ENCODE peak calls at places on chromosomes 16 and 17, in five cellular contexts. One of them, this sample, is unnamed.

GRCh38 chr16:630815-631405 is at the start of gene WFIKKN1:
- DNase-seq in testis: peak
- DNase-seq in tibial artery: no peak
- DNase-seq in cardiac muscle cell: no peak
- DNase-seq in HL-60: no peak
- DNase-seq in this sample: no peak

GRCh38 chr17:18184143-18185007 is 747 bp downstream of the ALKBH5 start:
- DNase-seq in cardiac muscle cell: peak
- DNase-seq in HL-60: peak
- DNase-seq in tibial artery: peak
- DNase-seq in testis: peak
- DNase-seq in this sample: no peak

GRCh38 chr16:6038966-6039530 is 941.5 kb upstream of the EEF2KMT start:
- DNase-seq in tibial artery: no peak
- DNase-seq in cardiac muscle cell: no peak
- DNase-seq in testis: no peak
- DNase-seq in HL-60: no peak
- DNase-seq in this sample: no peak

GRCh38 chr16:75909746-75910145 is 183.5 kb upstream of the CPHXL start:
- DNase-seq in tibial artery: no peak
- DNase-seq in testis: no peak
- DNase-seq in HL-60: no peak
- DNase-seq in cardiac muscle cell: no peak
- DNase-seq in this sample: peak

GRCh38 chr17:60231234-60231633 is 81.5 kb downstream of the CA4 start:
- DNase-seq in HL-60: no peak
- DNase-seq in testis: no peak
- DNase-seq in cardiac muscle cell: peak
- DNase-seq in tibial artery: no peak
- DNase-seq in this sample: no peak

GRCh38 chr17:48441231-48441711 is 11.3 kb upstream of the SKAP1 start:
- DNase-seq in cardiac muscle cell: peak
- DNase-seq in testis: no peak
- DNase-seq in HL-60: peak
- DNase-seq in tibial artery: no peak
- DNase-seq in this sample: no peak

GRCh38 chr16:82425661-82426060 is 201.1 kb upstream of the CDH13 start:
- DNase-seq in HL-60: no peak
- DNase-seq in cardiac muscle cell: no peak
- DNase-seq in testis: no peak
- DNase-seq in tibial artery: no peak
- DNase-seq in this sample: peak

GRCh38 chr17:60840456-60840855 is 162.8 kb downstream of the BCAS3 start:
- DNase-seq in tibial artery: no peak
- DNase-seq in HL-60: no peak
- DNase-seq in cardiac muscle cell: no peak
- DNase-seq in testis: no peak
- DNase-seq in this sample: no peak

GRCh38 chr17:47265983-47266541 is 12.4 kb downstream of the ITGB3 start:
- DNase-seq in tibial artery: no peak
- DNase-seq in HL-60: no peak
- DNase-seq in testis: no peak
- DNase-seq in cardiac muscle cell: peak
- DNase-seq in this sample: no peak

GRCh38 chr17:29645516-29646051 is 22.9 kb upstream of the CORO6 start:
- DNase-seq in testis: peak
- DNase-seq in HL-60: peak
- DNase-seq in tibial artery: peak
- DNase-seq in cardiac muscle cell: peak
- DNase-seq in this sample: no peak

GRCh38 chr16:12340151-12340733 is 363.7 kb downstream of the SNX29 start:
- DNase-seq in tibial artery: peak
- DNase-seq in cardiac muscle cell: peak
- DNase-seq in HL-60: no peak
- DNase-seq in testis: peak
- DNase-seq in this sample: peak

GRCh38 chr16:22659933-22660332 is 149.2 kb downstream of the NPIPB5 start:
- DNase-seq in HL-60: no peak
- DNase-seq in cardiac muscle cell: no peak
- DNase-seq in tibial artery: no peak
- DNase-seq in testis: no peak
- DNase-seq in this sample: no peak

GRCh38 chr16:17461951-17462729 is 8.6 kb downstream of the XYLT1 start:
- DNase-seq in testis: no peak
- DNase-seq in tibial artery: peak
- DNase-seq in HL-60: peak
- DNase-seq in cardiac muscle cell: no peak
- DNase-seq in this sample: no peak

GRCh38 chr17:60300949-60301348 is 91.0 kb downstream of the USP32 start:
- DNase-seq in testis: no peak
- DNase-seq in cardiac muscle cell: no peak
- DNase-seq in tibial artery: no peak
- DNase-seq in HL-60: no peak
- DNase-seq in this sample: no peak

GRCh38 chr17:50144845-50145531 is 5.5 kb downstream of the PPP1R9B start:
- DNase-seq in HL-60: no peak
- DNase-seq in testis: no peak
- DNase-seq in tibial artery: no peak
- DNase-seq in cardiac muscle cell: no peak
- DNase-seq in this sample: no peak

GRCh38 chr17:35801583-35802224 is 6.3 kb upstream of the MMP28 start:
- DNase-seq in HL-60: peak
- DNase-seq in testis: peak
- DNase-seq in tibial artery: peak
- DNase-seq in cardiac muscle cell: peak
- DNase-seq in this sample: no peak

GRCh38 chr17:39634384-39634871 is 2.5 kb upstream of the STARD3 start:
- DNase-seq in HL-60: peak
- DNase-seq in tibial artery: no peak
- DNase-seq in testis: no peak
- DNase-seq in cardiac muscle cell: peak
- DNase-seq in this sample: no peak

GRCh38 chr17:63702616-63703015 is 2.7 kb upstream of the LIMD2 start:
- DNase-seq in tibial artery: peak
- DNase-seq in HL-60: no peak
- DNase-seq in testis: peak
- DNase-seq in cardiac muscle cell: no peak
- DNase-seq in this sample: no peak

GRCh38 chr17:63700528-63701441 is 860 bp upstream of the LIMD2 start:
- DNase-seq in HL-60: peak
- DNase-seq in cardiac muscle cell: peak
- DNase-seq in testis: peak
- DNase-seq in tibial artery: peak
- DNase-seq in this sample: no peak

GRCh38 chr17:63701477-63702222 is 1.7 kb upstream of the LIMD2 start:
- DNase-seq in tibial artery: peak
- DNase-seq in HL-60: peak
- DNase-seq in testis: peak
- DNase-seq in cardiac muscle cell: no peak
- DNase-seq in this sample: no peak

GRCh38 chr17:63703029-63703428 is 3.1 kb upstream of the LIMD2 start:
- DNase-seq in cardiac muscle cell: no peak
- DNase-seq in testis: peak
- DNase-seq in HL-60: no peak
- DNase-seq in tibial artery: peak
- DNase-seq in this sample: no peak

GRCh38 chr17:63702223-63702577 is 2.3 kb upstream of the LIMD2 start:
- DNase-seq in testis: peak
- DNase-seq in tibial artery: peak
- DNase-seq in cardiac muscle cell: no peak
- DNase-seq in HL-60: peak
- DNase-seq in this sample: no peak
- H3K27ac ChIP-seq in testis: no peak
- H3K27ac ChIP-seq in tibial artery: no peak
- H3K27ac ChIP-seq in cardiac muscle cell: no peak
- H3K27ac ChIP-seq in HL-60: peak
- H3K27ac ChIP-seq in this sample: no peak

GRCh38 chr16:56295059-56295673 is 103.9 kb downstream of the GNAO1 start:
- DNase-seq in cardiac muscle cell: no peak
- DNase-seq in HL-60: no peak
- DNase-seq in testis: no peak
- DNase-seq in tibial artery: no peak
- DNase-seq in this sample: no peak

GRCh38 chr16:56294599-56294998 is 103.3 kb downstream of the GNAO1 start:
- DNase-seq in cardiac muscle cell: peak
- DNase-seq in tibial artery: no peak
- DNase-seq in testis: no peak
- DNase-seq in HL-60: no peak
- DNase-seq in this sample: peak

GRCh38 chr16:56294014-56294413 is 102.7 kb downstream of the GNAO1 start:
- DNase-seq in HL-60: no peak
- DNase-seq in testis: no peak
- DNase-seq in cardiac muscle cell: no peak
- DNase-seq in tibial artery: no peak
- DNase-seq in this sample: no peak

GRCh38 chr16:56297684-56298083 is 106.4 kb downstream of the GNAO1 start:
- DNase-seq in HL-60: no peak
- DNase-seq in cardiac muscle cell: no peak
- DNase-seq in tibial artery: no peak
- DNase-seq in testis: no peak
- DNase-seq in this sample: no peak

GRCh38 chr16:56295739-56296527 is 104.6 kb downstream of the GNAO1 start:
- DNase-seq in cardiac muscle cell: no peak
- DNase-seq in HL-60: no peak
- DNase-seq in tibial artery: no peak
- DNase-seq in testis: no peak
- DNase-seq in this sample: no peak
- H3K27ac ChIP-seq in cardiac muscle cell: peak
- H3K27ac ChIP-seq in HL-60: no peak
- H3K27ac ChIP-seq in tibial artery: peak
- H3K27ac ChIP-seq in testis: no peak
- H3K27ac ChIP-seq in this sample: no peak

GRCh38 chr17:66676421-66676820 is 158.5 kb upstream of the CACNG5 start:
- DNase-seq in tibial artery: no peak
- DNase-seq in HL-60: no peak
- DNase-seq in cardiac muscle cell: no peak
- DNase-seq in testis: no peak
- DNase-seq in this sample: peak

GRCh38 chr17:66677201-66677981 is 157.5 kb upstream of the CACNG5 start:
- DNase-seq in testis: no peak
- DNase-seq in tibial artery: no peak
- DNase-seq in HL-60: no peak
- DNase-seq in cardiac muscle cell: peak
- DNase-seq in this sample: peak

GRCh38 chr17:66675991-66676371 is 158.9 kb upstream of the CACNG5 start:
- DNase-seq in testis: peak
- DNase-seq in HL-60: no peak
- DNase-seq in cardiac muscle cell: no peak
- DNase-seq in tibial artery: no peak
- DNase-seq in this sample: no peak

GRCh38 chr17:66673668-66674276 is 161.1 kb upstream of the CACNG5 start:
- DNase-seq in HL-60: peak
- DNase-seq in tibial artery: no peak
- DNase-seq in testis: peak
- DNase-seq in cardiac muscle cell: peak
- DNase-seq in this sample: no peak

DNA sequence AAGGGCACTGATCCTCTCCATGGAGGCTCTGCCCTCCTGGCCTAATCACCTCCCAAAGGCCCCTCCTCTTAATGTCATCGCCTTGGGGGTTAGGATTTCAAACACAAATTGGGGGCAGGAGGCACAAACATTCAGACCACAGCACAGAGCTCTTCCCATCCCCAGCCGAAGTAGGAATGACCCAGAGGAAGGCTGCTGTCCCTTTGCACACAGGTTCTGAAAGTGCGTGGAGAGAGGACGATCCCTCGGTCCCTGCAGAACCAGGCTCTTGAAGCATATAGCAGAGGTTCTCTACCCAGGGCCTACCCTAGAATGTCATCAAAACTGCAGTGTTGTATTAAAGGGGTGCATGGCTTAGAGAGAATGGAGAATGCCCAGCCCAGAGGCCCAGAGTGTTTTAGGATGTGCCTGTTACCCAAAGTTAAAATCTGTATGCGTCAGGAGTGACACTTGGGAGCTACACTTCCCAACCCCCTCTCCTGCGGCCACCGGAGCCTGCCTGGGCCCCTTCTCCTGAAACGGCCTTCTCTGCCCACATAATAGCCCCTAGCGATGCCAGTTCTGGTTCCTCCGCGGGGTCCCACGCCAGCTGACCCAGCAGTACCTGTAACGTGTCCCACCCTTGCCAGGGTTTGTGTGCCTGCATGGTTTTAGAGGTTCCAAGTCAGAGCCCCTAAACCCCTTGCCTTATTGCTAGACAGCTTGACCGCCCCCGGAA is 159.5 kb upstream of the CACNG5 start:
- DNase-seq in testis: no peak
- DNase-seq in HL-60: no peak
- DNase-seq in cardiac muscle cell: no peak
- DNase-seq in tibial artery: no peak
- DNase-seq in this sample: no peak
- H3K27ac ChIP-seq in testis: peak
- H3K27ac ChIP-seq in HL-60: no peak
- H3K27ac ChIP-seq in cardiac muscle cell: no peak
- H3K27ac ChIP-seq in tibial artery: no peak
- H3K27ac ChIP-seq in this sample: peak

GRCh38 chr16:11312718-11313492 is 31.8 kb upstream of the PRM1 start:
- DNase-seq in HL-60: peak
- DNase-seq in tibial artery: no peak
- DNase-seq in cardiac muscle cell: peak
- DNase-seq in testis: no peak
- DNase-seq in this sample: peak
- H3K27ac ChIP-seq in HL-60: no peak
- H3K27ac ChIP-seq in tibial artery: no peak
- H3K27ac ChIP-seq in cardiac muscle cell: no peak
- H3K27ac ChIP-seq in testis: peak
- H3K27ac ChIP-seq in this sample: peak

DNA sequence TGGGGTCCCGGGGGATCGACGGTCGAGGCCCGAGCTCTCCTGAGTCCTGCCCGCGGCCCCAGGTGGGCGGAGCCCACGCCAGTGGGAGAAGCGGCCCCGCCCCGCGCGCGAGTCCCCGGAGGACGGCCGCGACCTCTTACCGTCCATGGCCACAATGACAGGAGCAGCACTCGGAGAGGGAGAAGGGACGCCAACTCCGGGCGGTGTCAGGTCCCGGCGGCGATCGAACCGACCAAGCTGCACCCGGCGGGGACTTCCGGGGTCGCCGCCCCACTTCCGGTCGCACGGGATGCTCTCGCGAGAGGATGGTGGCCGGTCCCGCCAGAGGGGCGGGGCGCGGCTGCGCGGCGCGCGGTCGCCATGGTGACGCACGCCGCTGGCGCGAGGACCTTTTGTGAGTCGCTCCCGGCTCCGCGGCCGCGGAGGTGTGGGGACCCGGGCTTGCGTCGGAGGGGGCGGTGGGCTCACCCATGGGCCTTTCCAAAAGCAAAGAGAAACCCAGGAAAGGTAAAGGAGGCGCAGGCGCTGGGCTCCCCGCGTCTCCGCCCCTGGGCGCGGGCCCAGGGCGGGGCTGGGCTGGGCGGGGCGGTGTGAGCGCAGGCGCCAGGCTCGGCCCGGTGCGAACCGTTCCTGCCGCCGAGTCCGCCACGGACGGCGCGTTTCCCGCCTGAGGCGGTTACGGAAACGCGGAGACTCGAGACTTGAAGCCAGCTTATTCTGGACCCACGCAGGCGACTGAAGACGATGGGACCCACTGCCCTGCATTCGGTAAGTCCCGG is at the start of the genes CHMP1A and SPATA33:
- DNase-seq in tibial artery: peak
- DNase-seq in HL-60: peak
- DNase-seq in testis: peak
- DNase-seq in cardiac muscle cell: peak
- DNase-seq in this sample: peak
- H3K27ac ChIP-seq in tibial artery: peak
- H3K27ac ChIP-seq in HL-60: peak
- H3K27ac ChIP-seq in testis: peak
- H3K27ac ChIP-seq in cardiac muscle cell: peak
- H3K27ac ChIP-seq in this sample: peak

GRCh38 chr17:80652751-80653330 is 108.2 kb downstream of the RPTOR start:
- DNase-seq in tibial artery: no peak
- DNase-seq in cardiac muscle cell: no peak
- DNase-seq in HL-60: no peak
- DNase-seq in testis: no peak
- DNase-seq in this sample: no peak
- H3K27ac ChIP-seq in tibial artery: no peak
- H3K27ac ChIP-seq in cardiac muscle cell: no peak
- H3K27ac ChIP-seq in HL-60: no peak
- H3K27ac ChIP-seq in testis: no peak
- H3K27ac ChIP-seq in this sample: no peak

This sample was measured in foreskin keratinocyte.